ENCODE peak calls at places on chromosomes 12 and 14, in six cellular contexts. C is SJSA1, M is HCT116, J is aorta, O is suprapubic skin, L is small intestine. B is an unnamed sample.

GRCh38 chr12:116053479-116054195 is 223.9 kb downstream of the MED13L start:
- DNase-seq in C (no peak), M (no peak), J (no peak), O (peak; percentile 70), L (peak; percentile 79), B (no peak)

GRCh38 chr12:49264466-49264872 is 413 bp upstream of the TUBA1C start:
- DNase-seq in C (peak; percentile 80), M (no peak), J (no peak), O (peak; percentile 81), L (no peak), B (peak; percentile 44)

GRCh38 chr12:132711169-132711843 is 664 bp downstream of the PGAM5 start:
- DNase-seq in C (peak; percentile 31), M (no peak), J (peak; percentile 79), O (no peak), L (peak; percentile 27), B (no peak)

GRCh38 chr14:73239463-73240241 is 2.3 kb downstream of the PAPLN start:
- DNase-seq in C (no peak), M (no peak), J (peak; percentile 81), O (peak; percentile 62), L (no peak), B (no peak)

GRCh38 chr12:618626-619025 is 44.6 kb downstream of the NINJ2 start:
- DNase-seq in C (no peak), M (no peak), J (no peak), O (no peak), L (no peak), B (no peak)

GRCh38 chr14:34693228-34693939 is 21.0 kb downstream of the CFL2 start:
- DNase-seq in C (no peak), M (peak; percentile 37), J (peak; percentile 77), O (no peak), L (peak; percentile 65), B (no peak)

GRCh38 chr12:69007166-69007857 is 74.3 kb upstream of the CPM start:
- DNase-seq in C (peak; percentile 83), M (no peak), J (no peak), O (no peak), L (peak; percentile 35), B (no peak)

GRCh38 chr12:54411398-54412241 is 7.4 kb downstream of the ITGA5 start:
- DNase-seq in C (peak; percentile 91), M (no peak), J (peak; percentile 89), O (peak; percentile 92), L (no peak), B (peak; percentile 56)

GRCh38 chr14:22898302-22898894 is 15.4 kb downstream of the REM2 start:
- DNase-seq in C (peak; percentile 52), M (no peak), J (peak; percentile 51), O (no peak), L (no peak), B (no peak)

DNA sequence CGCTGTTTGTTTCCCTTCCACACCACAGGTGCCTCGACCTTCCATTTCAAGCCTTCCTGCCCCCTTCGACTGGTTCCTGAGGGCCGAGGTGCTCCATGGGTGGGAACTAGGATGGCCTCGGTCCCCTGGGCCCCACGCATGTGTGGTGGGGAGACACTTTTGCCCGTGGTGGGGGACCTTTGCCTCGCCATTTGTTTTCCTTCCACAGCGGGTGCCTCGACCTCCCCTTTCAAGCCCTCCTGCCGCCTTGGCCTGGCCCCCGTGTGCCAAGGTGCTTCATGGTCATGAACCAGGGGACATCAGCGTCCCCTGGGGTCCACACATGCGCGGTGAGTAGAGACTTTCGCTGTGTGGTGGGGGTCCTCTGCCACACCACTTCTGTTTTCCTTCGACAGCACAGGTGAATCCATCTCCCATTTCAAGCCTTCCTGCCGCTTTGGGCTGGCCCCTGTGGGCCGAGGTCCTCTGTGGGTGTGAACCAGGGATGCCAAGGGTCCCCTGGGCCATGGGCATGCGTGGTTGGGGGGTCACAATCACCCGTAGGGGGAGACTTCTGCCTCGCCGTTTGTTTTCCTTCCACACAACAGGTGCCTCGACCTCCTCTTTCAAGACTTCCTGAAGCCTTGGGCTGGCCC is 364.4 kb downstream of the ALG10 start:
- DNase-seq in C (no peak), M (no peak), J (no peak), O (no peak), L (no peak), B (no peak)
- H3K9me3 ChIP-seq in C (peaks cover 20% of the 10 kb centered on the region), M (no peaks in the 10 kb centered on the region), J (peaks cover 9% of the 10 kb centered on the region), O (peaks cover 44% of the 10 kb centered on the region), L (peaks cover 13% of the 10 kb centered on the region), B (no peaks in the 10 kb centered on the region)

GRCh38 chr12:108890208-108890607 is 10.3 kb downstream of the DAO start:
- DNase-seq in C (no peak), M (no peak), J (no peak), O (no peak), L (no peak), B (no peak)
- H3K9me3 ChIP-seq in C (no peaks in the 10 kb centered on the region), M (no peaks in the 10 kb centered on the region), J (peaks cover 2% of the 10 kb centered on the region), O (no peaks in the 10 kb centered on the region), L (no peaks in the 10 kb centered on the region), B (no peaks in the 10 kb centered on the region)

GRCh38 chr12:94812345-94812744 is 162.0 kb upstream of the TMCC3 start:
- DNase-seq in C (no peak), M (no peak), J (no peak), O (no peak), L (no peak), B (no peak)

GRCh38 chr12:94807951-94808350 is 157.6 kb upstream of the TMCC3 start:
- DNase-seq in C (no peak), M (no peak), J (no peak), O (no peak), L (no peak), B (no peak)

GRCh38 chr12:94815450-94815849 is 165.1 kb upstream of the TMCC3 start:
- DNase-seq in C (no peak), M (no peak), J (no peak), O (no peak), L (no peak), B (no peak)

GRCh38 chr12:94813314-94813713 is 163.0 kb upstream of the TMCC3 start:
- DNase-seq in C (no peak), M (no peak), J (no peak), O (no peak), L (no peak), B (no peak)

DNA sequence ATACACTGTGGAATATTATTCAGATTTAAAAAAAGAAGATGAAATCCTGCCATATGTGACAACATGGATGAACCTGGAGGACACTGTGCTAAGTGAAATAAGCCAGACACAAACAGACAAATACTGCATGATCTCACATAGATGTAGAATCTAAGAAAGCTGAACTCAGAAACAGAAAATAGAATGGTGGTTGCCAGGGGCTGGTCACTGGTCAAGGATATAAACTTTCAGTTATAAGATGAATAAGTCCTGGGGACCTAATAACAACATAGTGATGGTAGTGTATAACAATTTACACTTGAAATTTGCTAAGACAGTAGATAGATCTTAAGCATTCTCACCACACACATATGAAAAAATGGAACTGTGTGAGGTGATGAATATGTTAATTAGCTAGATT is 161.3 kb upstream of the TMCC3 start:
- DNase-seq in C (no peak), M (no peak), J (no peak), O (no peak), L (no peak), B (no peak)
- H3K9me3 ChIP-seq in C (peaks cover 10% of the 10 kb centered on the region), M (no peaks in the 10 kb centered on the region), J (peaks cover 5% of the 10 kb centered on the region), O (peaks cover 19% of the 10 kb centered on the region), L (peaks cover 3% of the 10 kb centered on the region), B (peaks cover 12% of the 10 kb centered on the region)

GRCh38 chr14:55684956-55685584 is 105.1 kb downstream of the KTN1 start:
- DNase-seq in C (no peak), M (no peak), J (no peak), O (no peak), L (no peak), B (no peak)

GRCh38 chr14:55686713-55687112 is 106.7 kb downstream of the KTN1 start:
- DNase-seq in C (no peak), M (no peak), J (no peak), O (no peak), L (no peak), B (no peak)

DNA sequence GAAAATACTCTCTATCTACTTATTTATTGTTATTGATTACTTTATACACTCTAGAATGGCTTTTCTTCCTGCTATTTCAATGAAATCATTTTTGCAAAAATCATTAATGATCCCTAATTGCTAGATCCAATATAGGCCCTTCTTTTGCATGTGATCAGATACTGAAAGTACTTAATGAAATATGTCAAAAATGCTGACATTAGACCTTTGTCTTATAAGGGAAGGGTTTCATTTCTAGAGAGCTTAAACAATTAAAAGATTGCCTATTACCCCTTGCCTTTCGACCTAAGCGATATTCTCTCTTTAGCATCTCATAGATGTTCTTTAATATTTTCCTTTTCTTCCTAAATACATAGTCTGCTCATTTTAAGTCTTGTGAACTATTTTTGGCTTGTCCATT is 101.1 kb downstream of the KTN1 start:
- DNase-seq in C (no peak), M (no peak), J (no peak), O (no peak), L (no peak), B (no peak)
- H3K9me3 ChIP-seq in C (no peaks in the 10 kb centered on the region), M (no peaks in the 10 kb centered on the region), J (no peaks in the 10 kb centered on the region), O (no peaks in the 10 kb centered on the region), L (no peaks in the 10 kb centered on the region), B (no peaks in the 10 kb centered on the region)

DNA sequence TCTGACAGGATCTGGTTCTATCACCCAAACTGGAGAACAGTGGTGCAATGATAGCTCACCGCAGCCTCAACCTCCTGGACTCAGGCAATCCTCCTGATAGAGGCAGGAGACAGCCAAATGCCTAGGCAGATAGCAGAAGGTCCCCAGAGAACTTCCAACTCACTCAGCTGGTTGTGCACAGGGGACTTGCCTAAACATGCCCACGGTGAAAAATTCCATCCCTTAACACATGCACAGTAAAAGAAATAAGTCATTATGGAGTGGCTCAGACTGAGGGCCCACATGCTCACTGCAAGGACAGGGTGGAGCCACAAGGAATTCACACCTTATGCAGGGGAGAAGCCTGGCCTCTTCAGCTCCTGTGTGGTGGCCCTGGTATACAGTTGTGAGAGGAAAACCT is 525.8 kb upstream of the ATP2B1 start:
- DNase-seq in C (no peak), M (no peak), J (no peak), O (no peak), L (no peak), B (no peak)
- H3K9me3 ChIP-seq in C (peaks cover 5% of the 10 kb centered on the region), M (no peaks in the 10 kb centered on the region), J (peaks cover 1% of the 10 kb centered on the region), O (no peaks in the 10 kb centered on the region), L (no peaks in the 10 kb centered on the region), B (no peaks in the 10 kb centered on the region)